ENCODE peak calls at places on chromosomes 13 and 19, in nine cellular contexts. P, K, D, S, G, X, F, N and J are unnamed samples.

GRCh38 chr19:3061214-3062161 is 807 bp downstream of the TLE5 start:
- DNase-seq in P (peak; percentile 92), K (no peak), D (no peak), S (peak; percentile 54), G (peak; percentile 79), X (no peak), F (no peak), N (peak; percentile 75), J (peak; percentile 40)

GRCh38 chr13:97205971-97206370 is 16.2 kb upstream of the MBNL2 start:
- DNase-seq in P (no peak), K (no peak), D (no peak), S (no peak), G (no peak), X (peak; percentile 59), F (no peak), N (no peak), J (no peak)

GRCh38 chr19:32818536-32818935 is 51.0 kb downstream of the SLC7A9 start:
- DNase-seq in P (peak; percentile 75), K (no peak), D (no peak), S (no peak), G (no peak), X (no peak), F (no peak), N (no peak), J (no peak)

GRCh38 chr13:69641773-69642172 is 465.9 kb upstream of the ATXN8OS start:
- DNase-seq in P (no peak), K (no peak), D (no peak), S (no peak), G (no peak), X (no peak), F (no peak), N (no peak), J (no peak)

GRCh38 chr13:107387525-107387924 is 819.6 kb upstream of the ARGLU1 start:
- DNase-seq in P (no peak), K (no peak), D (no peak), S (no peak), G (no peak), X (no peak), F (no peak), N (no peak), J (no peak)

GRCh38 chr19:42466521-42467436 is 24.0 kb upstream of the CXCL17 start:
- DNase-seq in P (peak; percentile 69), K (no peak), D (no peak), S (no peak), G (no peak), X (peak; percentile 39), F (no peak), N (no peak), J (no peak)

GRCh38 chr19:4524808-4525562 is 6.7 kb upstream of the PLIN4 start:
- DNase-seq in P (no peak), K (no peak), D (no peak), S (no peak), G (peak; percentile 54), X (peak; percentile 37), F (no peak), N (peak; percentile 49), J (peak; percentile 66)

GRCh38 chr13:73741111-73741510 is 393.1 kb downstream of the KLF12 start:
- DNase-seq in P (no peak), K (no peak), D (no peak), S (no peak), G (no peak), X (peak; percentile 21), F (no peak), N (no peak), J (no peak)

GRCh38 chr13:41854758-41855157 is 106.2 kb downstream of the VWA8 start:
- DNase-seq in P (no peak), K (no peak), D (no peak), S (no peak), G (no peak), X (peak; percentile 36), F (no peak), N (no peak), J (no peak)

GRCh38 chr19:23673132-23673531 is 13.9 kb downstream of the ZNF675 start:
- DNase-seq in P (no peak), K (no peak), D (no peak), S (no peak), G (no peak), X (no peak), F (no peak), N (no peak), J (no peak)

GRCh38 chr13:92769064-92769463 is 457.5 kb upstream of the GPC6 start:
- DNase-seq in P (no peak), K (no peak), D (no peak), S (no peak), G (no peak), X (peak; percentile 79), F (no peak), N (no peak), J (no peak)

GRCh38 chr13:100986571-100986970 is 312.0 kb upstream of the TMTC4 start:
- DNase-seq in P (no peak), K (no peak), D (no peak), S (no peak), G (no peak), X (no peak), F (no peak), N (no peak), J (no peak)

GRCh38 chr13:43783820-43784219 is 3.0 kb downstream of the ENOX1 start:
- DNase-seq in P (no peak), K (no peak), D (no peak), S (no peak), G (no peak), X (peak; percentile 61), F (no peak), N (peak; percentile 12), J (no peak)

GRCh38 chr19:45177817-45178261 is at the start of gene TRAPPC6A:
- DNase-seq in P (no peak), K (no peak), D (no peak), S (no peak), G (no peak), X (peak; percentile 52), F (no peak), N (no peak), J (no peak)

GRCh38 chr19:45178262-45179062 is at the start of gene BLOC1S3:
- DNase-seq in P (peak; percentile 100), K (peak; percentile 100), D (peak; percentile 100), S (peak; percentile 100), G (peak; percentile 99), X (peak; percentile 100), F (peak; percentile 100), N (peak; percentile 100), J (peak; percentile 100)

GRCh38 chr19:45172611-45173208 is 5.3 kb downstream of the TRAPPC6A start:
- DNase-seq in P (no peak), K (no peak), D (no peak), S (no peak), G (no peak), X (no peak), F (no peak), N (no peak), J (no peak)

GRCh38 chr19:45173816-45174215 is 4.2 kb downstream of the TRAPPC6A start:
- DNase-seq in P (no peak), K (no peak), D (no peak), S (no peak), G (no peak), X (no peak), F (no peak), N (no peak), J (no peak)

DNA sequence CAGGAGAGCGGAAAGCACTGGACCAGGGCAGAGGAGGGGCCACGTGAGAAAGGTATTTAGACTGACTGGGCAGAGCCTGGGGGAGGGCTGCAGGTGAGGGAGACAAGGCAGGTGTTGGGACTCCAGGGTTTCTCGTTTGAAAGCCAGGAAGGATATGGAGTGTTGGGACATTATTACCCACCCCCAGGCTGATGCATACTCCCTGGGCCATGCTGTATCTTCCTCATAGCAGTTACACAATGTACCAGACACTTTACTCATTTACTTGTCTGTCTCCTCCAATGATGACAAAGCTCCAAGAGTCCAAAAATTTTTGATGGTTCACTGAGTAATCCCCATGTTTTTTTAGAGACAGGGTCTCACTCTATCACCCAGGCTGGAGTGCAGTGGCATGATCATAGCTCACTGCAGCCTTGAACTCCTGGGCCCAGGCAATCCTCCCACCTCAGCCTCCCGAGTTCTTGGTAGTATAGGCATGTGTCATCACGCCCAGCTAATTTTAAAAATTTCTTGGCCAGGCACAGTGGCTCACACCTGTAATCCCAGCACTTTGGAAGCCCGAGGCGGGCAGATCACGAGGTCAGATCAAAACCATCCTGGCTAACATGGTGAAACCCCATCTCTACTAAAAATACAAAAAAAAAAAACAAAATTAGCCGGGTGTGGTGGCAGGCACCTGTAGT is 2.2 kb downstream of the TRAPPC6A start:
- DNase-seq in P (no peak), K (no peak), D (no peak), S (no peak), G (no peak), X (no peak), F (no peak), N (no peak), J (no peak)
- TF ChIP-seq CTCF in P (no peak), K (no peak), D (no peak), S (no peak), G (no peak), X (no peak), F (no peak), N (no peak), J (no peak)

DNA sequence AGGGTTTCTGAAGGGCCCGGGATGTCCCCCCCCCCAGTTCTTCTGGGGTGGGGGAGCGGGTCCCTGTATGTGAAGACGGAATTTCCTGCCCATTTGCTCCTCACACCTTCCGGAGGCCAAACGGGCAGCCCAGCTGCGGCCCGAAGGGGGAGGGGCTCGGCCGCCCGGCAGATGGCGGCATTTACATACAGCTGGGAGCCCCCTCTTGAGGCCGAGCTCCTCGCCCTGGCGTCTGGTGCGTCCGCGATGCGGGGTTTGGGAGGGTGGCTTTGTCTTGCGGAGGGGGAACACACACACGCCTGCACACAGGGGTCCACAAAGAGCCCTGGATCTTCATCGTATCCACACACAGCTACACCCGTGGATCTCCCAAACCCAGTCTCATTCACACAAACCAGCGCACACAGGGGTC is 891 bp upstream of the DLL3 start:
- DNase-seq in P (no peak), K (no peak), D (no peak), S (no peak), G (no peak), X (peak; percentile 20), F (no peak), N (no peak), J (peak; percentile 28)
- TF ChIP-seq CTCF in P (no peak), K (no peak), D (no peak), S (no peak), G (no peak), X (peak; percentile 40), F (peak; percentile 43), N (peak; percentile 58), J (peak; percentile 19)

GRCh38 chr13:52924241-52925148 is 76.1 kb upstream of the PCDH8 start:
- DNase-seq in P (no peak), K (no peak), D (no peak), S (no peak), G (no peak), X (no peak), F (no peak), N (no peak), J (no peak)
- TF ChIP-seq CTCF in P (no peak), K (no peak), D (no peak), S (no peak), G (no peak), X (no peak), F (no peak), N (no peak), J (no peak)

DNA sequence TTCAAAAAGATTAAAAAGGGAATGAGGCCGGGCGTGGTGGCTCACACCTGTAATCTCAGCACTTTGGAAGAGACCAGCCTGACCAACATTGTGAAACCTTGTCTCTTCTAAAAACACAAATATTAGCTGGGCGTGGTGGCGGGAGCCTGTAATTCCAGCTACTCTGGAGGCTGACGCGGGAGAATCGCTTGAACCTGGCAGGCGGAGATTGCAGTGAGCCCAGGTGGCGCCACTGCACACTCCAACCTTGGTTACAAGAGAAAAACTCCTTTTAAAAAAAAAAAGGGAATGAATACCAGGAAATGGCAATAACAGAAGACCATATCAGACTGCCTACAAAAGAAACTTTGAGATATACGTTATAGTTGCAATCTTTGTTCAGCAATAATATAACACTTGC is 1244.5 kb downstream of the PCDH9 start:
- DNase-seq in P (no peak), K (no peak), D (no peak), S (no peak), G (no peak), X (no peak), F (no peak), N (no peak), J (no peak)
- TF ChIP-seq CTCF in P (no peak), K (no peak), D (no peak), S (no peak), G (no peak), X (no peak), F (no peak), N (no peak), J (no peak)